ENCODE peak calls at places on chromosome X, in six cellular contexts. P is prostate gland, A is colonic mucosa, N is heart right ventricle, E is keratinocyte, S is mammary epithelial cell. U is an unnamed sample. For H3K4me1 and H3K9me3, the result is how much of the 10 kb centered on the place peaks cover.

GRCh38 chrX:72048515-72049455 is 82.9 kb downstream of the RTL5 start:
- DNase-seq in P (no peak), A (no peak), N (no peak), E (no peak), S (no peak), U (no peak)

GRCh38 chrX:104913348-104913747 is 307.1 kb downstream of the TEX13A start:
- DNase-seq in P (no peak), A (no peak), N (no peak), E (no peak), S (no peak), U (no peak)

GRCh38 chrX:56746996-56747395 is 18.0 kb downstream of the NBDY start:
- DNase-seq in P (no peak), A (no peak), N (no peak), E (no peak), S (peak), U (no peak)

GRCh38 chrX:107684956-107685385 is 56.7 kb downstream of the PRPS1 start:
- DNase-seq in P (peak), A (peak), N (peak), E (peak), S (peak), U (peak)

GRCh38 chrX:30618160-30618765 is 35.0 kb upstream of the GK start:
- DNase-seq in P (no peak), A (no peak), N (no peak), E (no peak), S (no peak), U (no peak)

GRCh38 chrX:40095588-40096394 is 2.0 kb downstream of the BCOR start:
- DNase-seq in P (peak), A (no peak), N (no peak), E (no peak), S (peak), U (peak)

GRCh38 chrX:149567621-149568417 is 18.1 kb upstream of the HSFX3 start:
- DNase-seq in P (no peak), A (no peak), N (no peak), E (no peak), S (no peak), U (no peak)

GRCh38 chrX:62923093-62923492 is 428.0 kb downstream of the SPIN4 start:
- DNase-seq in P (no peak), A (no peak), N (no peak), E (no peak), S (no peak), U (no peak)

GRCh38 chrX:15471016-15471415 is 22.1 kb downstream of the PIR start:
- DNase-seq in P (peak), A (peak), N (peak), E (no peak), S (peak), U (no peak)

GRCh38 chrX:477441-478012 is 90.8 kb upstream of the PPP2R3B start:
- DNase-seq in P (no peak), A (no peak), N (no peak), E (no peak), S (no peak), U (peak)

GRCh38 chrX:123731987-123732678 is 719 bp downstream of the THOC2 start:
- DNase-seq in P (no peak), A (peak), N (no peak), E (no peak), S (no peak), U (peak)

GRCh38 chrX:24395775-24396174 is 35.3 kb downstream of the SUPT20HL1 start:
- DNase-seq in P (peak), A (peak), N (peak), E (peak), S (peak), U (no peak)

GRCh38 chrX:65581661-65582339 is 47.2 kb upstream of the LAS1L start:
- DNase-seq in P (peak), A (peak), N (peak), E (no peak), S (peak), U (no peak)

GRCh38 chrX:129791961-129792570 is 12.3 kb downstream of the SASH3 start:
- DNase-seq in P (no peak), A (no peak), N (no peak), E (no peak), S (no peak), U (peak)

GRCh38 chrX:133005038-133005437 is 46.6 kb upstream of the HS6ST2 start:
- DNase-seq in P (no peak), A (no peak), N (no peak), E (no peak), S (peak), U (no peak)

GRCh38 chrX:97102938-97103337 is 219.2 kb downstream of the RPA4 start:
- DNase-seq in P (no peak), A (no peak), N (no peak), E (no peak), S (no peak), U (no peak)

GRCh38 chrX:73903941-73904340 is 340.9 kb downstream of the CHIC1 start:
- DNase-seq in P (no peak), A (no peak), N (no peak), E (no peak), S (no peak), U (no peak)

GRCh38 chrX:33465137-33465536 is 253.8 kb upstream of the DMD start:
- DNase-seq in P (no peak), A (no peak), N (no peak), E (no peak), S (no peak), U (no peak)

GRCh38 chrX:2508648-2509335 is 8.0 kb upstream of the DHRSX start:
- DNase-seq in P (no peak), A (no peak), N (no peak), E (no peak), S (no peak), U (peak)

GRCh38 chrX:55717521-55718497 is at the start of gene RRAGB:
- DNase-seq in P (peak), A (peak), N (peak), E (peak), S (peak), U (peak)

GRCh38 chrX:130108647-130109428 is 1.5 kb downstream of the ELF4 start:
- DNase-seq in P (no peak), A (peak), N (no peak), E (no peak), S (peak), U (peak)

GRCh38 chrX:65706041-65706828 is 38.8 kb downstream of the MSN start:
- DNase-seq in P (no peak), A (no peak), N (peak), E (peak), S (peak), U (no peak)

GRCh38 chrX:40086569-40087335 is 11.0 kb downstream of the BCOR start:
- DNase-seq in P (peak), A (no peak), N (no peak), E (no peak), S (no peak), U (no peak)

GRCh38 chrX:11766487-11766886 is 8.4 kb downstream of the MSL3 start:
- DNase-seq in P (no peak), A (no peak), N (no peak), E (no peak), S (no peak), U (no peak)

GRCh38 chrX:139121616-139122286 is 408.8 kb upstream of the F9 start:
- DNase-seq in P (no peak), A (no peak), N (no peak), E (no peak), S (no peak), U (no peak)

GRCh38 chrX:21770631-21771321 is 12.9 kb upstream of the SMPX start:
- DNase-seq in P (no peak), A (no peak), N (no peak), E (no peak), S (no peak), U (no peak)

GRCh38 chrX:111515298-111515697 is 3.9 kb downstream of the SERTM2 start:
- DNase-seq in P (no peak), A (no peak), N (no peak), E (no peak), S (no peak), U (no peak)

GRCh38 chrX:65723706-65724105 is 56.3 kb downstream of the MSN start:
- DNase-seq in P (no peak), A (no peak), N (no peak), E (no peak), S (no peak), U (no peak)

GRCh38 chrX:103629295-103630170 is 758 bp downstream of the TCEAL1 start:
- DNase-seq in P (peak), A (peak), N (peak), E (no peak), S (peak), U (peak)

GRCh38 chrX:85109235-85109634 is 105.6 kb downstream of the APOOL start:
- DNase-seq in P (no peak), A (no peak), N (no peak), E (no peak), S (no peak), U (no peak)

GRCh38 chrX:21745756-21746155 is 12.2 kb downstream of the SMPX start:
- DNase-seq in P (no peak), A (peak), N (peak), E (no peak), S (peak), U (no peak)

GRCh38 chrX:55135171-55135570 is 46.4 kb downstream of the PAGE2 start:
- DNase-seq in P (peak), A (peak), N (peak), E (no peak), S (peak), U (no peak)

GRCh38 chrX:22534643-22535042 is 261.9 kb downstream of the CBLL2 start:
- DNase-seq in P (no peak), A (no peak), N (peak), E (peak), S (peak), U (no peak)

GRCh38 chrX:98448524-98448923 is 1564.8 kb downstream of the RPA4 start:
- DNase-seq in P (no peak), A (no peak), N (no peak), E (no peak), S (no peak), U (no peak)

GRCh38 chrX:125203379-125203736 is 116.3 kb upstream of the TEX13C start:
- DNase-seq in P (no peak), A (no peak), N (no peak), E (no peak), S (no peak), U (no peak)

GRCh38 chrX:106451933-106452332 is 159.8 kb upstream of the RADX start:
- DNase-seq in P (no peak), A (no peak), N (no peak), E (no peak), S (no peak), U (no peak)

GRCh38 chrX:115553171-115553570 is 7.8 kb upstream of the PLS3 start:
- DNase-seq in P (no peak), A (no peak), N (no peak), E (no peak), S (no peak), U (no peak)

GRCh38 chrX:96407501-96407900 is 277.1 kb upstream of the DIAPH2 start:
- DNase-seq in P (peak), A (peak), N (no peak), E (no peak), S (no peak), U (no peak)

GRCh38 chrX:65480960-65481359 is 53.6 kb downstream of the LAS1L start:
- DNase-seq in P (no peak), A (no peak), N (no peak), E (no peak), S (no peak), U (no peak)

GRCh38 chrX:13936804-13937203 is 92.9 kb downstream of the GEMIN8 start:
- DNase-seq in P (no peak), A (no peak), N (no peak), E (no peak), S (no peak), U (no peak)
- H3K4me1 ChIP-seq in P (under half), A (under half), N (under half), E (under half), S (under half), U (under half)

GRCh38 chrX:119030990-119031389 is 41.8 kb upstream of the CT47C1 start:
- DNase-seq in P (no peak), A (no peak), N (no peak), E (no peak), S (no peak), U (no peak)

GRCh38 chrX:119025900-119026299 is 46.9 kb upstream of the CT47C1 start:
- DNase-seq in P (no peak), A (no peak), N (no peak), E (no peak), S (no peak), U (no peak)

DNA sequence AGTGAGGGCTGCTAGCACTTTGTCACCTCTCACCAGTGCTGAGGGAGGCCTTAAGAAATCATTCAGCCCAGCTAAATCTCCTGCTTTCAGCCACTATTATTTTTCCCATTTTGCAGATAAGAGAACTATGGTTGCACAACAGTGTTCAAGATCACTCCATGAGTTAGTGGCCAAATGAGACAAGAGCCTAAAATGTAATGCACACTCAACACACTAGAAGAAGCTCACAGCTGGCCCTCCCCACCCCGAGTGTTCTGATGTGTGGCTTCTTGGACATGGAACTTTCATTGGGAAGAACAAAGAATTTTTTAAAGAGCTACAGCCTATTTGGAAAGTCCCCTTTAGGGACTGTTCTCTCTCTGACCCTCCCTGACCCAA is 44.1 kb upstream of the CT47C1 start:
- DNase-seq in P (no peak), A (no peak), N (no peak), E (no peak), S (no peak), U (no peak)
- TF ChIP-seq CTCF in P (no peak), A (no peak), N (no peak), E (no peak), S (no peak), U (no peak)

DNA sequence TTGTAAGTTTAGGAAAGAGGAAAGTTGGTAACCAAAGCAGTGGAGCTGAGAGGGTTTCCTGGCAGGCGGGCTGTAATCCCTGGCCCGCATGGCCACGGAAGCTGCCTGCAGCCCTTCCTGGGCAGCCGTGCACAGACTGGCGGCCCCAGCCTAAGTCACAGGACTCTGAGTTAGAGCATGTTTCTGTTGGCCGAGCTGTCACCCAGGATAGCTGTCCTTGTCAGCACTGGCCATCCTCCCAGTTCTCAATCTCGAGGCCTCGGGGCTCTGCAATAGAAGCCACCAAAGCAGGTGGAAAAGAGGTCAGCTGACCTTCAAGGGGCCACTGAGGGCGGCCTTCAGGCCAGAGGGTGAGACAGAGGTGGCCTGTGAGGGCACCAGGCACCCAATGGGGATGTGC is 20.5 kb downstream of the PNMA6E start:
- DNase-seq in P (no peak), A (no peak), N (no peak), E (no peak), S (no peak), U (no peak)
- H3K9me3 ChIP-seq in P (under half), A (under half), N (under half), E (under half), S (under half), U (under half)

GRCh38 chrX:134244043-134244442 is 7.1 kb downstream of the CCDC160 start:
- DNase-seq in P (no peak), A (no peak), N (no peak), E (no peak), S (peak), U (no peak)

GRCh38 chrX:134240209-134240608 is 3.2 kb downstream of the CCDC160 start:
- DNase-seq in P (no peak), A (no peak), N (no peak), E (no peak), S (no peak), U (no peak)

GRCh38 chrX:134246282-134246681 is 9.3 kb downstream of the CCDC160 start:
- DNase-seq in P (no peak), A (no peak), N (no peak), E (no peak), S (no peak), U (no peak)

GRCh38 chrX:134239016-134239415 is 2.0 kb downstream of the CCDC160 start:
- DNase-seq in P (no peak), A (no peak), N (no peak), E (no peak), S (no peak), U (no peak)

DNA sequence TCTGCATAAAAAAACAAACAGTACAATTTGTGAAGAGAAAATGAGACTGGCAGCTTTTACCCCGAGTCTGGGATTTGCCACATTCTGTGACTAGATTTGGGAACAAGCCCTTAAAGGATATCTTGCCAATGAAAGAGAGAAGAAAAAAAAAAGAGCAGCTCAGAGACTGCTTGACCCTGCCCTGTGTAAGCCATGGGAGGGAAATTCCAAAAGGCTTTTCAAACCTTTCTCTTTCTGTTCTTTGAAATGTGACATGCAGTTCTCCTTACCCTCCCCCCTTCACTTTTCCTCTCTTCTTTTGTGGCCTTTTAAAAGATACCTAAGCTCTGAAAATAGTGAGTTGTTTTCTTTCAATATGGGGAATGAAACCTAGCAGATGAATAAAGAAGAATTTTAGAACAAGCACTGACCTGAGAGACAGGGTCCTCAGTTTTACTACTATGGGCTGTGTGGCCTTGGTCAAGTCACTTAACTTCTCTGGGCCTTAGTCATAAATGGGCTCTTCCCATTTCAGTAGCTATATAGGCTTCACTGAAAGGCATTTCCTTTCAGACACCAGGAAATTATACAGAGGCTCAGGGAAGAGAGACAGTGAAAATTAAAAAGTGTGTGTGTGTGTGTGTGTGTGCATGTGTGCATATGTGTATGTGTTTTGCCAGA is 5.1 kb downstream of the CCDC160 start:
- DNase-seq in P (no peak), A (no peak), N (no peak), E (no peak), S (no peak), U (no peak)
- H3K4me1 ChIP-seq in P (under half), A (under half), N (under half), E (under half), S (under half), U (under half)

GRCh38 chrX:136268051-136269048 is 17.1 kb upstream of the MAP7D3 start:
- DNase-seq in P (peak), A (peak), N (peak), E (no peak), S (no peak), U (no peak)
- TF ChIP-seq CTCF in P (peak), A (peak), N (peak), E (peak), S (peak), U (peak)

GRCh38 chrX:48595929-48596328 is 1.4 kb upstream of the WDR13 start:
- DNase-seq in P (no peak), A (no peak), N (no peak), E (no peak), S (no peak), U (no peak)
- H3K9me3 ChIP-seq in P (under half), A (under half), N (under half), E (under half), S (under half), U (under half)

GRCh38 chrX:9533611-9534010 is 68.8 kb downstream of the TBL1X start:
- DNase-seq in P (no peak), A (no peak), N (no peak), E (no peak), S (no peak), U (no peak)
- H3K4me1 ChIP-seq in P (under half), A (under half), N (under half), E (under half), S (under half), U (under half)

GRCh38 chrX:119187298-119187697 is 48.8 kb upstream of the PGRMC1 start:
- DNase-seq in P (no peak), A (no peak), N (no peak), E (no peak), S (no peak), U (no peak)

GRCh38 chrX:119190251-119190651 is 45.8 kb upstream of the PGRMC1 start:
- DNase-seq in P (no peak), A (no peak), N (peak), E (no peak), S (no peak), U (no peak)

GRCh38 chrX:119189586-119189985 is 46.5 kb upstream of the PGRMC1 start:
- DNase-seq in P (no peak), A (no peak), N (peak), E (no peak), S (no peak), U (no peak)

GRCh38 chrX:119190736-119191282 is 45.3 kb upstream of the PGRMC1 start:
- DNase-seq in P (no peak), A (no peak), N (peak), E (no peak), S (no peak), U (no peak)

GRCh38 chrX:119189115-119189514 is 47.0 kb upstream of the PGRMC1 start:
- DNase-seq in P (no peak), A (no peak), N (no peak), E (no peak), S (no peak), U (no peak)
- TF ChIP-seq CTCF in P (no peak), A (no peak), N (no peak), E (no peak), S (no peak), U (no peak)

DNA sequence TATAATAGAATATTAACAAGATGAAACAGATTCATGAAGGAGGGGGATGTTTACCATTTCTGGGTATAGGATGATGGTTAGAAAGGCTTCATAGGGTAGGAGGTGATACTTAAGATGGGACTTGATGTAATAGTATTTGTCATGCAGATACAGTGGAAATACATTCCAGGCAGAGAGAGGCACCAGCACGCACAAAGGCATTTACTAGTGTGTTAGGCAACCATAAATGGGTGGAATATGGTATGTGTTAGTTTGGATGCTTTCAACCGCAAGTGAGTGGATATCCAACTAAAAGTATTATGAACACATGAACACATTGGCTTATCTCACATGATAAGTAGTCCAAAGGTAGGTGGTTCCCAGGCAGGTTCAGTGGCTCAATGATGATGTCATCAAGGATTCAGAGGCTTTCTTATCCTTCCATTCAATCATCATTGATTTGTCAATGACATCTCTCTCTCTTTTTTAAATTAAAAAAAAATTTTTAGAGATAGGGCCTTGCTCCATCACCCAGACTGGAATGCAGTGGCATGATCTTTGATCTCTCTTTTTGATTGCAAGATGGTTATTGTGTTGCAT is 12.7 kb upstream of the STARD8 start:
- DNase-seq in P (no peak), A (no peak), N (no peak), E (no peak), S (no peak), U (no peak)
- H3K9me3 ChIP-seq in P (under half), A (under half), N (under half), E (under half), S (under half), U (under half)

GRCh38 chrX:156003486-156004185 is 6.1 kb downstream of the IL9R start:
- DNase-seq in P (no peak), A (no peak), N (no peak), E (no peak), S (no peak), U (no peak)
- H3K4me1 ChIP-seq in P (under half), A (under half), N (under half), E (under half), S (under half), U (under half)